ENCODE peak calls at places on chromosomes 13 and 19, in five cellular contexts. W, X, C, K and V are unnamed samples.

GRCh38 chr19:28221736-28222135 is 991.2 kb downstream of the UQCRFS1 start:
- DNase-seq in W (no peak), X (no peak), C (no peak), K (no peak), V (no peak)

GRCh38 chr13:27712421-27712820 is 79.9 kb upstream of the GSX1 start:
- DNase-seq in W (no peak), X (peak), C (peak), K (no peak), V (no peak)

GRCh38 chr19:6233051-6233826 is 46.5 kb downstream of the MLLT1 start:
- DNase-seq in W (peak), X (no peak), C (peak), K (peak), V (peak)

GRCh38 chr19:30690935-30691505 is 318.8 kb downstream of the ZNF536 start:
- DNase-seq in W (no peak), X (no peak), C (no peak), K (no peak), V (no peak)

GRCh38 chr13:25165664-25166063 is 6.4 kb downstream of the AMER2 start:
- DNase-seq in W (no peak), X (no peak), C (no peak), K (no peak), V (no peak)

GRCh38 chr13:76832258-76832988 is 53.8 kb downstream of the KCTD12 start:
- DNase-seq in W (no peak), X (no peak), C (no peak), K (no peak), V (no peak)

GRCh38 chr19:4140237-4140711 is 13.2 kb upstream of the CREB3L3 start:
- DNase-seq in W (no peak), X (no peak), C (no peak), K (peak), V (no peak)

GRCh38 chr13:97849305-97849704 is 104.2 kb upstream of the IPO5 start:
- DNase-seq in W (no peak), X (no peak), C (no peak), K (no peak), V (no peak)

GRCh38 chr19:41861846-41862245 is 1.8 kb downstream of the RPS19 start:
- DNase-seq in W (no peak), X (no peak), C (no peak), K (no peak), V (no peak)

GRCh38 chr13:48858122-48858521 is 117.6 kb upstream of the FNDC3A start:
- DNase-seq in W (no peak), X (no peak), C (no peak), K (no peak), V (no peak)

GRCh38 chr19:2175742-2176141 is 12.0 kb downstream of the DOT1L start:
- DNase-seq in W (no peak), X (no peak), C (no peak), K (no peak), V (no peak)

GRCh38 chr13:53105477-53105876 is 76.9 kb downstream of the OLFM4 start:
- DNase-seq in W (no peak), X (no peak), C (no peak), K (no peak), V (no peak)

GRCh38 chr13:112931028-112931934 is 37.7 kb upstream of the MCF2L start:
- DNase-seq in W (no peak), X (no peak), C (no peak), K (no peak), V (no peak)

GRCh38 chr13:69882451-69882850 is 225.2 kb upstream of the ATXN8OS start:
- DNase-seq in W (no peak), X (no peak), C (no peak), K (no peak), V (no peak)

GRCh38 chr19:709196-709964 is 645 bp downstream of the PALM start:
- DNase-seq in W (no peak), X (no peak), C (no peak), K (no peak), V (no peak)

GRCh38 chr19:14758816-14759215 is 19.5 kb downstream of the ADGRE2 start:
- DNase-seq in W (no peak), X (no peak), C (no peak), K (peak), V (no peak)

GRCh38 chr13:65336106-65336603 is 1894.0 kb downstream of the PCDH9 start:
- DNase-seq in W (no peak), X (no peak), C (no peak), K (no peak), V (no peak)

GRCh38 chr19:30135797-30136196 is 193.8 kb downstream of the URI1 start:
- DNase-seq in W (no peak), X (no peak), C (no peak), K (peak), V (no peak)

DNA sequence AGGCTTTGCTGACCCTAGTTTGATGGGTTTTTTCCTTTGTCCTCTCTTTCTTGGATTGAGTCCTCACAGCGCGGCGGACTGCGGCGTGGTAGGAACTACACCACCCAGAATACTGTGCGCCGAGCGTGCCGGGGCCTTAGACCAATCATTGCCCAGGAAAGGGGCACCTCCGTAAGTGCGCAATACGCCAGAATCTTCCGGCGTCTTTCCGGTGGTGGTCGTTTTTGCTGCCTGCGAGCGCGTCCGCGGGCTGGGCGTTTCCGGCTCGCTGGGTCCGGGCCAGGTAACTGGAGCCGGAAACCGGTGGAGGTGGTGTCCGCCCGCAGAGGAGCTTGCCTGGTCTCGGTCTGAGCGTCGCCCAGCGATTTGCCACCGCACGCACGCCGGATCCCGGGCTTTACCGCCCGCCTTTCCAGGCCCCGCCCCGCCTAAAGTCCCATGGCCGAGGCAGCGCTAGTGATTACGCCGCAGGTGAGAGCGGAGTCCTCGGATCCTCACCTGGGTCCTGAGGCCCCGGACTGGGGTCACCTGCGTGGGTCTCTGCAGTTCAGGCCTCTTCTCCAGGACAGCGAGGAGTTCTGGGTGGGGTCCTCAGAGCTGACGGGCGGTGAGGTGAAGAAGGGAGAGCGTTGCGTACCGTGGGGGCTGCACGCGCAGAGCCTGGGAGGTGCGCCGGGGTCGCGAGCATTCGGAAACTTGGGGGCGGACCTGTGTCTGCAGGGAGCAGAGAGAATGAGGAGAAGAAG is at the start of gene ZNF549:
- DNase-seq in W (peak), X (peak), C (peak), K (peak), V (peak)
- H3K4me3 ChIP-seq in W (peak), X (peak), C (peak), K (peak), V (peak)

GRCh38 chr19:22532388-22533310 is 101.5 kb upstream of the ZNF492 start:
- DNase-seq in W (peak), X (peak), C (peak), K (no peak), V (peak)
- TF ChIP-seq CTCF in W (no peak), X (no peak), C (peak), K (no peak), V (no peak)

GRCh38 chr19:11203194-11204075 is 6.1 kb upstream of the KANK2 start:
- DNase-seq in W (peak), X (peak), C (peak), K (no peak), V (peak)
- H3K27ac ChIP-seq in W (peak), X (peak), C (peak), K (peak), V (peak)

DNA sequence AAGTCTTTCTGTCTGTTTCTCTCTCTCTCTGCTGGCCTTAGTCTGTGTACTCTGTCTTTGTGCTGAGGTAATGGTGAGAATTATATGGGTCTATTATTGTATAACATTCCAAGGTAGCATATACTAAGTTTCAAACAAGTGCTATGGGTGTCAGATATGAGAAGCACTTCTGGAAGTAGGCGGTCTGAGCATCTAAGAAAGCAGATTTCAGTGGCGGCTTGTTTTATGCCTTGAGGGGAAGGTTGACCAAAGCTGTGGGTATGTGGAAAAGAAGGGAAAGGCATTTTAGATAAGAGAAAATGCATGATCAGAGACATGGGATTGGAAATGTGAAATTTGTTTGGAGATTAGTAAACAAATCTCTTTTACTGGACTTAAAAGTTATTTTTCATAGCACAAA is 348.5 kb downstream of the RFC3 start:
- DNase-seq in W (no peak), X (no peak), C (no peak), K (no peak), V (no peak)
- H3K4me3 ChIP-seq in W (no peak), X (no peak), C (no peak), K (no peak), V (no peak)

GRCh38 chr13:37662624-37663023 is 64.1 kb upstream of the POSTN start:
- DNase-seq in W (no peak), X (no peak), C (no peak), K (no peak), V (no peak)
- TF ChIP-seq CTCF in W (no peak), X (no peak), C (no peak), K (no peak), V (no peak)

DNA sequence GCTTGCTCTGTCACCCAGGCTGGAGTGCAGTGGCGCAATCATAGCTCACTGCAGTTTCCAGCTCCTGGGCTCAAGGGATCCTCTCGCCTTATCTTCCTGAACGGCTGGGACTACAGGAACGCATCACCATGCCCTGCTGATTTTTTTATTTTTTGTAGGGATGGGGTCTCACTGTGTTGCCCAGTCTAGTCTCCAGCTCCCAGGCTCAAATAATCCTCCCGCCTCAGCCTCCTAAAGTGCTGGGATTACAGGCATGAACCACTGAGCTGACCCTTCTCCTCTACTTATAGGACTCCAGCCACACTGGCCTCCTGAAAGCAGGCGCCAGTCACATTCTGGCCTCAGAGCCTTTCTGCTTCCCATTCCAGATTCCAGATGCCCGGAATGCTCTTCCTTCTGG is 10.5 kb downstream of the DACT3 start:
- DNase-seq in W (no peak), X (no peak), C (no peak), K (no peak), V (no peak)
- H3K27ac ChIP-seq in W (no peak), X (no peak), C (no peak), K (peak), V (no peak)